ENCODE peak calls at places on chromosomes 11 and 22, in five cellular contexts. B is right lobe of liver, M is K562, E is transverse colon, O is uterus. F is an unnamed sample.
A peak's percentile ranks its signal among the peaks of the same experiment; 100 is the strongest.

GRCh38 chr11:32905028-32905667 is 12.5 kb downstream of the QSER1 start:
- DNase-seq in B (no peak), M (no peak), E (no peak), O (no peak), F (no peak)

GRCh38 chr11:128365044-128365443 is 222.3 kb downstream of the ETS1 start:
- DNase-seq in B (no peak), M (no peak), E (no peak), O (no peak), F (no peak)

GRCh38 chr22:27385261-27385998 is 416.1 kb downstream of the MN1 start:
- DNase-seq in B (no peak), M (no peak), E (no peak), O (no peak), F (no peak)

GRCh38 chr11:65290448-65291165 is 24.1 kb upstream of the CDC42EP2 start:
- DNase-seq in B (peak; percentile 74), M (peak; percentile 51), E (peak; percentile 84), O (peak; percentile 94), F (peak; percentile 96)

GRCh38 chr11:17590463-17590862 is 43.4 kb downstream of the OTOG start:
- DNase-seq in B (no peak), M (no peak), E (no peak), O (no peak), F (no peak)

GRCh38 chr11:26286472-26287066 is 45.4 kb upstream of the ANO3 start:
- DNase-seq in B (no peak), M (no peak), E (no peak), O (no peak), F (no peak)

GRCh38 chr11:74000770-74001169 is 8.1 kb downstream of the UCP3 start:
- DNase-seq in B (no peak), M (no peak), E (no peak), O (no peak), F (no peak)

GRCh38 chr11:94507485-94507884 is 4.8 kb upstream of the C11orf97 start:
- DNase-seq in B (no peak), M (no peak), E (no peak), O (no peak), F (no peak)

GRCh38 chr11:134277176-134278001 is 1.2 kb downstream of the GLB1L3 start:
- DNase-seq in B (no peak), M (no peak), E (no peak), O (no peak), F (no peak)

GRCh38 chr22:28792491-28793383 is 7.6 kb downstream of the XBP1 start:
- DNase-seq in B (no peak), M (no peak), E (no peak), O (no peak), F (no peak)

GRCh38 chr22:50416996-50417395 is 57.8 kb downstream of the SBF1 start:
- DNase-seq in B (no peak), M (no peak), E (no peak), O (no peak), F (no peak)

DNA sequence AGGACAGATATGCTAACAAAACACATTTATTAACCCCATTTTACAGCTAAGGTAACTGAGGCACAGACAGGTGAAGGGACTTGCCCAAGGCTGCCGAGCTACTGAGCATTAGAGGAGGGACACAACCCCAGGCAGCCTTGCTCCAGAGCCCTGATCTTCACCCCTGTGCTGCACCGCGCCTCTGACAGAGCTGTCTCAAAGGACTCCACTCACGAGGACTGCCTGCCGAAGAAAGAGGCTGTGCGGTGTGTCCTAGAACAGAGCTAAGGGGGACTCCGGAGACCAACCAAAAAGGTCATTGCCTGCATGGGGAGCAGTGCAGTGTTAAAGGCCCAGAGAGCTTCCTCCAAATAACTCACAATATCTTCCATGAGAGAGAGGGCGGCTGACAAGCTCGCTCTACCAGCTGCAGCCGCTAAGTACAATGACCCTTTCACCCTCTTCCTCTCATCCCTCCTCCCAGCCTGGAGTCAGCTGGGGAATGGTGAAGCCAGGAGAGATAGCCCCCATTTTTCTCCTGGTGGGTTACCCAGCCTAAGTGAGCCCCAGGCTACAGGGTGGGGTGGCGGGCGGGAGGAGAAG is 119.2 kb downstream of the DSCAML1 start:
- DNase-seq in B (no peak), M (no peak), E (no peak), O (no peak), F (no peak)
- TF ChIP-seq CTCF in B (no peak), M (no peak), E (no peak), O (no peak), F (no peak)

DNA sequence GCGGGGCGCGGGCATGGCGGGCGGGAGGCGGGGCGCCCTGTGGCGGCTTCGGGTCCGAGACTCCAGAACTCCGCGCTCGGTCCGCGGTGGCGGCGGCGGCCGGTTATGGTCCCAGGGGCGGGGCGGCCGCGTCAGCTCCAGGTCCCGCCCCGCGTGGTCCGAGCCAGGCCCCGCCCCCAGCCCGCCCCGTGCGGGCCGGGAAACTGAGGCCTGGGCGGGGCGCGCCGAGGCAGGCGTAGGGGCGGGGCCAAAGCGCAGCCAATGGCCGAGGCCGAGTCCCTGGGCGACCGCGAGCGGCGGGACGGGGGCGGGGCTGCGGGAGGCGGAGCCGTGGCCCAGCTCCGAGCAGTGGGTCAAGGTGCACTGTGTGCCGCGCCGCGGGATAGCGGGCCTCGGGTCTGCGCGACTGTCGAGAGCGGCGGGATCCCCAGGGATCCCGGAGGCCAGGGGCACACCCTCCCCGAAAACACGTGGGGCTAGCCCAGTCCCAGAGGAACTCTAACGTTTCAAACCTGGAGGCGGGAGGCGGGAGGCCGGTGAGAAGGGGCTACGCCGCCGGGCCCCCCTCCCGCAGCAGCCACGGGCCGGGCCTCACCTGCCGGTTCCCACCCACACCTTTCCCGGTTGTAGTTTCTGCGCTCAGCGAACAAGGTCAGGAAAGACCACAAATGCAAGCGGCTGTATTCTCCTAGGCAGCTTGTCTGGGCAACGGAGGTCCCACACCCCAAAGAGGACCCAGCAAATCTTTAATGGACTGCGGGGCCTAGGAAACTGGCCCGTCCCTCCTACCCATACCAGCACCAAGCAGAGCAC is at the start of gene SLC25A1:
- DNase-seq in B (peak; percentile 97), M (peak; percentile 100), E (peak; percentile 96), O (peak; percentile 91), F (peak; percentile 95)
- TF ChIP-seq POLR2A in B (peak; percentile 95), M (no peak), E (peak; percentile 63), O (peak; percentile 80), F (no peak)

GRCh38 chr11:19808076-19808911 is 95.7 kb downstream of the NAV2 start:
- DNase-seq in B (no peak), M (no peak), E (no peak), O (no peak), F (no peak)
- TF ChIP-seq CTCF in B (peak; percentile 39), M (no peak), E (no peak), O (no peak), F (no peak)

GRCh38 chr11:64246874-64247728 is at the start of gene PPP1R14B:
- DNase-seq in B (peak; percentile 93), M (peak; percentile 90), E (peak; percentile 92), O (peak; percentile 87), F (peak; percentile 92)
- TF ChIP-seq POLR2A in B (peak; percentile 21), M (peak; percentile 90), E (peak; percentile 54), O (peak; percentile 52), F (no peak)

GRCh38 chr11:83252266-83252665 is 33.9 kb downstream of the CCDC90B start:
- DNase-seq in B (no peak), M (no peak), E (no peak), O (no peak), F (no peak)
- TF ChIP-seq CTCF in B (no peak), M (no peak), E (no peak), O (no peak), F (no peak)

GRCh38 chr11:112856591-112856990 is 104.6 kb upstream of the NCAM1 start:
- DNase-seq in B (no peak), M (no peak), E (no peak), O (no peak), F (no peak)
- TF ChIP-seq POLR2A in B (no peak), M (no peak), E (no peak), O (no peak), F (no peak)

DNA sequence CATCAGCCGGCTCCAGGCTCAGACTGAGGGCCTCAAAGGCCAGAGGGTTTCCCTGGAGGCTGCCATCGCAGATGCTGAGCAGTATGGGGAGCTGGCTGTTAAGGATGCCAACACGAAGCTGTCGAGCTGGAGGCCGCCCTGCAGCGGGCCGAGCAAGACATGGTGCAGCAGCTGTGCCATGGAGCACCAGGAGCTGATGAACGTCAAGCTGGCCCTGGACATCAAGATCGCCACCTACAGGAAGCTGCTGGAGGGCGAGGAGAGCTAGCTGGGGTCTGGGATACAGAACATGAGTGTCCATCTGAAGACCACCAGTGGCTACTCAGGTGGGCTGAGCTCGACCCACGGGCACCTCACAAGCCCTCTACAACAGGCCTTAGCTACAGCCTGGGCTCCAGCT is 4.0 kb upstream of the SCUBE2 start:
- DNase-seq in B (no peak), M (no peak), E (peak; percentile 15), O (no peak), F (no peak)
- TF ChIP-seq CTCF in B (no peak), M (peak; percentile 64), E (peak; percentile 12), O (no peak), F (no peak)